ENCODE peak calls at places on chromosomes 13 and 19, in five cellular contexts. I is AG20443, B is T-helper 17 cell, S is renal cortical epithelial cell, J is left ventricle myocardium inferior. N is an unnamed sample.

GRCh38 chr13:21987793-21988192 is 316.9 kb downstream of the FGF9 start:
- DNase-seq in I (no peak), B (no peak), S (no peak), J (no peak), N (no peak)

GRCh38 chr13:110772091-110772984 is 58.8 kb downstream of the ING1 start:
- DNase-seq in I (no peak), B (no peak), S (no peak), J (no peak), N (no peak)

GRCh38 chr13:35789335-35790166 is 313.1 kb upstream of the MAB21L1 start:
- DNase-seq in I (peak), B (no peak), S (peak), J (no peak), N (peak)

GRCh38 chr13:71789952-71790351 is 77.1 kb downstream of the DACH1 start:
- DNase-seq in I (no peak), B (no peak), S (no peak), J (no peak), N (no peak)

GRCh38 chr13:60583196-60583908 is 186.3 kb downstream of the TDRD3 start:
- DNase-seq in I (peak), B (no peak), S (no peak), J (no peak), N (no peak)

GRCh38 chr19:52679598-52679997 is 41.4 kb upstream of the ZNF83 start:
- DNase-seq in I (no peak), B (no peak), S (no peak), J (no peak), N (no peak)

GRCh38 chr13:40878321-40878720 is 88.9 kb downstream of the SLC25A15 start:
- DNase-seq in I (no peak), B (no peak), S (peak), J (no peak), N (no peak)

GRCh38 chr19:51742736-51743288 is 8.9 kb downstream of the FPR1 start:
- DNase-seq in I (peak), B (no peak), S (no peak), J (no peak), N (no peak)

GRCh38 chr13:26010487-26011207 is 41.2 kb downstream of the SHISA2 start:
- DNase-seq in I (peak), B (no peak), S (no peak), J (no peak), N (peak)

GRCh38 chr13:113110852-113111315 is 5.3 kb downstream of the F7 start:
- DNase-seq in I (no peak), B (no peak), S (no peak), J (no peak), N (no peak)

GRCh38 chr19:48896191-48896720 is 2.3 kb downstream of the TULP2 start:
- DNase-seq in I (peak), B (no peak), S (no peak), J (peak), N (peak)

GRCh38 chr13:23856008-23856750 is 33.0 kb downstream of the MIPEP start:
- DNase-seq in I (no peak), B (no peak), S (no peak), J (no peak), N (peak)

GRCh38 chr13:27384285-27384684 is 40.1 kb upstream of the GTF3A start:
- DNase-seq in I (no peak), B (no peak), S (no peak), J (no peak), N (no peak)

GRCh38 chr13:108086678-108087077 is 128.7 kb downstream of the LIG4 start:
- DNase-seq in I (no peak), B (no peak), S (peak), J (no peak), N (peak)

GRCh38 chr13:29204651-29205050 is 384.5 kb downstream of the MTUS2 start:
- DNase-seq in I (no peak), B (no peak), S (no peak), J (no peak), N (no peak)